ENCODE peak calls at places on chromosomes 12 and 14, in eight cellular contexts. M, U, B, I, K, X, V and E are unnamed samples.

GRCh38 chr12:104656921-104657320 is 200.2 kb downstream of the CHST11 start:
- DNase-seq in M (peak), U (no peak), B (no peak), I (no peak), K (peak), X (no peak), V (no peak), E (no peak)

GRCh38 chr12:65123435-65124063 is 2.4 kb upstream of the WIF1 start:
- DNase-seq in M (peak), U (peak), B (peak), I (no peak), K (no peak), X (no peak), V (no peak), E (no peak)

GRCh38 chr14:91170504-91171121 is 56.7 kb downstream of the DGLUCY start:
- DNase-seq in M (peak), U (no peak), B (no peak), I (no peak), K (peak), X (peak), V (no peak), E (no peak)

GRCh38 chr14:28754209-28754985 is 12.2 kb upstream of the FOXG1 start:
- DNase-seq in M (peak), U (peak), B (peak), I (no peak), K (no peak), X (no peak), V (peak), E (peak)

GRCh38 chr12:96876966-96877365 is 30.1 kb upstream of the NEDD1 start:
- DNase-seq in M (peak), U (no peak), B (no peak), I (no peak), K (no peak), X (no peak), V (no peak), E (peak)

GRCh38 chr14:90050271-90050670 is 11.5 kb upstream of the KCNK13 start:
- DNase-seq in M (no peak), U (no peak), B (no peak), I (no peak), K (no peak), X (no peak), V (no peak), E (no peak)

GRCh38 chr12:112182499-112182898 is 57.1 kb downstream of the TRAFD1 start:
- DNase-seq in M (peak), U (no peak), B (no peak), I (no peak), K (no peak), X (peak), V (no peak), E (no peak)

GRCh38 chr14:23513005-23513412 is 38.6 kb downstream of the ZFHX2 start:
- DNase-seq in M (no peak), U (no peak), B (no peak), I (no peak), K (no peak), X (peak), V (no peak), E (no peak)

GRCh38 chr14:65824285-65824977 is 411.9 kb downstream of the FUT8 start:
- DNase-seq in M (peak), U (peak), B (peak), I (peak), K (no peak), X (no peak), V (peak), E (peak)

GRCh38 chr14:97603201-97603600 is 806.0 kb downstream of the VRK1 start:
- DNase-seq in M (no peak), U (no peak), B (no peak), I (peak), K (no peak), X (no peak), V (no peak), E (no peak)

GRCh38 chr12:93989913-93990312 is 158.5 kb upstream of the PLXNC1 start:
- DNase-seq in M (no peak), U (no peak), B (no peak), I (no peak), K (no peak), X (no peak), V (no peak), E (no peak)

GRCh38 chr14:91333640-91334039 is 84.0 kb downstream of the CCDC88C start:
- DNase-seq in M (no peak), U (no peak), B (no peak), I (no peak), K (no peak), X (no peak), V (no peak), E (no peak)

GRCh38 chr14:103499709-103500108 is 22.9 kb downstream of the CKB start:
- DNase-seq in M (no peak), U (no peak), B (no peak), I (no peak), K (no peak), X (no peak), V (no peak), E (no peak)
- TF ChIP-seq CTCF in M (no peak), U (no peak), B (no peak), I (no peak), K (no peak), X (no peak), V (no peak), E (no peak)

GRCh38 chr14:73785336-73785833 is 66.2 kb upstream of the PTGR2 start:
- DNase-seq in M (peak), U (peak), B (no peak), I (no peak), K (no peak), X (peak), V (peak), E (peak)

GRCh38 chr14:73786632-73786941 is 65.0 kb upstream of the PTGR2 start:
- DNase-seq in M (peak), U (peak), B (peak), I (no peak), K (peak), X (peak), V (no peak), E (no peak)

GRCh38 chr14:73784988-73785313 is 66.7 kb upstream of the PTGR2 start:
- DNase-seq in M (no peak), U (no peak), B (no peak), I (no peak), K (no peak), X (peak), V (no peak), E (no peak)

GRCh38 chr14:73786942-73787759 is 64.5 kb upstream of the PTGR2 start:
- DNase-seq in M (peak), U (peak), B (peak), I (peak), K (peak), X (peak), V (peak), E (no peak)

DNA sequence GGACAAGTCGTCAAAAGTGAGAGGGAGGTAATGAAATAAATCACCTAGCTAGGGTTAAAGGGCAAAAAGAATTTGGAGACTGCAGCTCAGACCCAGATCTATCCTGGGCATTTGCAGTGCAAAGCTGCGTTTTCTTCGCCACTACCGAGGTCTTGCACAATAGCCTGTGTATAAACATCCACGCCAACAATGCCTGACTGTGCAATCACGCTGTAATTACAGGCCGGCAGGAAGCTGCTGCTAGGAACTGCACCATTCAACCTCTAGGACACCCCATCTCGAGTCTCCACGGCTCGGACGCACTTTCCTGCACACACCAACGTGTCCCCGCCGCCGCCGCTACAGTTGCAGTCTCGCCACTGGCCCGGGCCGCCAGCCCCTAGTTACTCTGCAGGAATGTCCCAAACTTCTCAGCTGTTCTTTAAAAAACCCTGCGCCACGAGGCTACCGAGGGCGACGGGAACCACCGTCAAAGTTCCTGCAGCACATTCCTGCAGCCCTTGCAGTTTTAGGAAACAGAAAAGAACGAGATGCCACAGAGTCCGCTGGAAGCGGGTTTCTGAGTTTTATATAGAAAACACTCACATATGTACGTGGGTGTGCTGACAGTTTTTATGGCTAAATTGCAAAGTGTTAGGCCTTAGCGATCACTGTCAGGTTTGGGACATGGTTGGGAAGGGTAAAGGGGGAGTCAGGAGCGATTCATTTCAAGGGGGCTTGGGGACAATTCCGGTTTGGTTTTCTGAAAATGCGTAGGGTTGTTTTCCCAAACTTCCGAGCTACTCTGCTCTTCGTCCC is 65.6 kb upstream of the PTGR2 start:
- DNase-seq in M (peak), U (peak), B (peak), I (peak), K (peak), X (peak), V (peak), E (peak)
- H3K27ac ChIP-seq in M (peak), U (peak), B (peak), I (peak), K (peak), X (peak), V (peak), E (peak)

DNA sequence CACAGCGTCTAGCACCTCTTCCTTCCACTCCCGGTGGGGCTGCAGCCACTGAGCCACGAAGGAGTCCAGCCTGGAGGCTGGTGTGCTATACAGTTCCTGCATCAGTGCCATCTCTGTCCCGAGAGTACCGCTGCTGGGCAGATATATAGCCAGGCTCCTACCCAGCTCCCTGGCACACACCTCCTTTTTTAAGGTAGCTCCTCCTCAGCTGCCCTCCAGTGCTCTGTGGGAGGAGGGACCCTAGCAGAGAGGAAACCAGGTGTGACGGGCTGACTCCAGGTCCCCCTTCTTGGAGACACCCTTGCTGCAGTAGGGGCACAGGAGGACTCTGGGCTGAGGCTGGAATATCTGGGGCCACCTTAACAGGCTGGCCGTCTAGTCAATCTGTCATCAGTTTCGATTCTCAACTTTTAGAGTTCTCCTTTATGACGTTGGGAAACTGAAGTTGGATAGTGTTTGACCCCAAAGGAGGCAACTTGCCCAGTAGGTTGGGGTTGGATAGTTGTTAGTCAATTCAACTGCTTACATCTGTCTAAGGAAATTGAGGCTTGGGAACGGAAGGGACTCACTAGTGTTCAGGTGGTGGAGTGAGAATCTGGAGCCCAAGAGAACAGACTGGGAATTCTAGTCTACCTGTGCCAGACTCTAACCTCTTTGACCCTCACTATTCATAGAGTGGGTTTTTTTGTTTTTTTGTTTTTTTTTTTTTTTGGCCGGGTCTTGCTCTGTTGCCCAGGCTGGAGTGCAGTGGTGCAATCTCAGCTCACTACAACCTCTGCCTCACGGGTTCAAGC is at the start of gene OASL:
- DNase-seq in M (no peak), U (peak), B (no peak), I (peak), K (no peak), X (no peak), V (peak), E (no peak)
- H3K4me3 ChIP-seq in M (no peak), U (no peak), B (no peak), I (peak), K (peak), X (no peak), V (peak), E (peak)

DNA sequence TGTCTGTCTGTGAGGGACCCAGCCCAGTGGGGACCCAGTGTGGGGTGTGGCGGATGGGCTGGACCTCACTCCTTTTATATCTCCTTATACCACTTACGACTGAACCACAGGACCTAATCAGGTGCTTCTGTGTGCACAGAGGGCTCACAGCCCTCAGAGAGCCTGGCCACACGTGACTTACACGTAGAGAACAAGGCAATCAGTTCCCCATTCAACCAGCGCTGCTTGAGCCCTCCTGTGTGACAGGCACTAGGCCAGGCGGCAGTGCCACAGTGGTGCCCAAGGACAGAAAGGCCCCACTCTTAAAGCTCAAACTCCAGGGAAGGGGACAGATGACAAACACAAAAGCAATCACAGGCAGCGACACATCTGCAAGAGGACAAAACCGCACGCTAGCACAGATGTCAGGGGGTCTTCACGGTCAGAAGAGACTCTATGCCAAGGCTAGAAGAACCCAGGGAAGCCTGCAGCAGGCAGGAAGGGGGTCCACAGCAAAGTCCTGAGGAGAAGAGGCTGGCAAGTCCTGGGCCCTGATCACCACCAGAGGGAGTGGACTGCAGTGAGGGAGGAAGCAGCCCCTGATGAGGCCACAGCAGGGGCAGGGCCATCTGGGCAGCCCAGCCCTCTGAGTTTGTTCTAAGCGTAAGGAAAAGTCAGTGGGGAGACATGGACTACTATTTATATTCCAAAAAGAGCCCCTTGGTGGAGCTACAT is 39.3 kb downstream of the SETD3 start:
- DNase-seq in M (no peak), U (peak), B (peak), I (no peak), K (no peak), X (no peak), V (no peak), E (no peak)
- TF ChIP-seq CTCF in M (peak), U (peak), B (peak), I (no peak), K (no peak), X (no peak), V (no peak), E (peak)

GRCh38 chr12:124025661-124026060 is 52.6 kb downstream of the ZNF664 start:
- DNase-seq in M (no peak), U (no peak), B (peak), I (no peak), K (no peak), X (no peak), V (no peak), E (no peak)

GRCh38 chr12:124026755-124027745 is 54.0 kb downstream of the ZNF664 start:
- DNase-seq in M (peak), U (no peak), B (no peak), I (no peak), K (no peak), X (no peak), V (no peak), E (peak)

GRCh38 chr12:124022161-124022560 is 49.1 kb downstream of the ZNF664 start:
- DNase-seq in M (no peak), U (no peak), B (no peak), I (no peak), K (no peak), X (no peak), V (no peak), E (no peak)

GRCh38 chr12:124024263-124024678 is 51.3 kb downstream of the ZNF664 start:
- DNase-seq in M (no peak), U (no peak), B (no peak), I (no peak), K (no peak), X (no peak), V (peak), E (no peak)

GRCh38 chr12:124024790-124025189 is 51.8 kb downstream of the ZNF664 start:
- DNase-seq in M (no peak), U (no peak), B (no peak), I (no peak), K (no peak), X (no peak), V (no peak), E (no peak)
- H3K27ac ChIP-seq in M (no peak), U (peak), B (peak), I (no peak), K (no peak), X (no peak), V (peak), E (no peak)

DNA sequence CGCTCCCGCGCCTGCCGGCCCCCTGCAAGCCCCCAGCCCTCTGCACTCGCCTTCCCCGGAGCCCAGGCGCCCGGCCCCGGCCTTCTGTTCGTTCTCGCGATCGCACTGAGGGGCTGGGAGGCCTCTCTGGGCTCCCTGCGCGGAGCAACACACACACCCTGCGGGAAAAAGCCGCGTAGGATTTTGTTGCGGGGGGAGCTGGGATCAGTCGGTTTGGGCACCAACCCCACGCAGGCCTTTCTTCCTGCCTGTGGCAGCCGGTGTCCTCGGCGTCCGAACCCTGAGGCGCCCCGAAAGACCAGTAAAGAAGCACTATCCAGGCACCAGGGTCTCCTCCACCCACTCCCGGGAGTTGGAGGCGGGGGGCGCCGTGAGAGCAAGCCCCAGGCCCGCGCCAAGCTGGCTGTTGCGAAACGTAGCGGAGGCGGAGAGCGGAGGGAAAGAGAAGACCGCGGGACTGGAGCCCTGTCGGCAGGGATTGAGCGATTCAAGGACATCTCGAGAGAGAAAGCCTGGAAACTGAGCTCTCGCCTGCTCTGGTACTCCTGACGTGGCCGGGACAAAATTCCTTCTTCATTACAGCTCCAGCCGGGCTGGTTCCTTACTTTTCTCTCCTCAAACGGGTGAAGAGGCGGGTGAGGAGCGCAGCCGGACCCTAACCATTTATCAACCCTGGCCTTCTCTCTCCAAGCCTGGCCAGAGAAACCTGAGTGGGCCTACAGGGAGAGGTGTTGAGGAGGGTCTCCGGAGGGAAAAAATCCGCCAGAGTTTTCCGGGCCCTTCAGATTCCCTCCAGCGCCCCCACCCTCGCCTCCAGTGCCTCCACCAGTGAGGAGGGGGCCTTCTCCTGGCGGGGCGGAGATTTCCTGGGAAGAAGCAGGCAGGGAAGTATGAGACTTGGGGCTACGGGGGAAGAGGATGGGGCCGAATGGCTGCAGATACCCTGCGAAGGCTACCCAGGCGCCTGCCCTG is 1.7 kb upstream of the HOXC5 start:
- DNase-seq in M (peak), U (peak), B (peak), I (no peak), K (peak), X (no peak), V (no peak), E (no peak)
- H3K4me3 ChIP-seq in M (no peak), U (no peak), B (peak), I (no peak), K (peak), X (no peak), V (no peak), E (no peak)